ENCODE peak calls at places on chromosomes 1 and 21, in eight cellular contexts. G is MM.1S; J is B cell; D is CD8-positive, alpha-beta T cell; X is suprapubic skin; Y is mucosa of descending colon; H is H9; W is nephron progenitor cell. A is an unnamed sample.

GRCh38 chr1:47926461-47926999 is 70.7 kb downstream of the TRABD2B start:
- DNase-seq in W (no peak), H (no peak), G (no peak), J (no peak), X (no peak), D (no peak), Y (no peak), A (no peak)

GRCh38 chr1:152182942-152183341 is 23.9 kb upstream of the RPTN start:
- DNase-seq in J (no peak), D (no peak), Y (no peak), W (no peak), H (no peak), X (no peak), G (no peak), A (no peak)

GRCh38 chr1:7989762-7990428 is 28.4 kb downstream of the PARK7 start:
- DNase-seq in Y (no peak), X (no peak), G (no peak), W (no peak), J (no peak), D (no peak), H (no peak), A (no peak)

GRCh38 chr1:43319288-43319687 is 18.3 kb upstream of the MPL start:
- DNase-seq in H (no peak), D (no peak), J (no peak), G (no peak), X (peak; percentile 38), Y (no peak), W (no peak), A (no peak)

GRCh38 chr21:35020902-35021301 is 28.2 kb downstream of the RUNX1 start:
- DNase-seq in X (no peak), W (no peak), D (no peak), G (no peak), J (no peak), H (no peak), Y (no peak), A (no peak)

GRCh38 chr1:175354080-175354479 is 161.5 kb upstream of the KIAA0040 start:
- DNase-seq in H (no peak), W (no peak), D (no peak), Y (no peak), G (no peak), J (no peak), X (no peak), A (no peak)

GRCh38 chr21:35113064-35113463 is 64.0 kb upstream of the RUNX1 start:
- DNase-seq in J (no peak), Y (no peak), D (no peak), H (no peak), X (no peak), G (no peak), W (no peak), A (no peak)

GRCh38 chr1:17653728-17654351 is 101.3 kb upstream of the ACTL8 start:
- DNase-seq in G (peak; percentile 28), D (peak; percentile 18), J (peak; percentile 60), W (peak; percentile 71), X (no peak), Y (peak; percentile 33), H (peak; percentile 64), A (no peak)

GRCh38 chr1:244804841-244805240 is 30.6 kb upstream of the COX20 start:
- DNase-seq in W (no peak), J (no peak), X (no peak), D (no peak), H (no peak), Y (no peak), G (no peak), A (no peak)

GRCh38 chr1:207084701-207085180 is 3.9 kb upstream of the C4BPB start:
- DNase-seq in D (peak; percentile 55), Y (peak; percentile 82), G (peak; percentile 85), H (peak; percentile 75), X (no peak), W (peak; percentile 50), J (peak; percentile 53), A (peak; percentile 58)

GRCh38 chr1:15961492-15961891 is 14.4 kb downstream of the ZBTB17 start:
- DNase-seq in W (no peak), X (peak; percentile 31), J (no peak), D (no peak), G (no peak), Y (no peak), H (no peak), A (no peak)

GRCh38 chr1:65247419-65248359 is 61.7 kb upstream of the DNAJC6 start:
- DNase-seq in G (no peak), J (no peak), D (no peak), H (no peak), Y (no peak), X (no peak), W (no peak), A (no peak)

GRCh38 chr1:53293123-53293522 is 34.7 kb downstream of the LRP8 start:
- DNase-seq in X (no peak), G (no peak), J (no peak), D (no peak), W (no peak), H (no peak), Y (no peak), A (no peak)

DNA sequence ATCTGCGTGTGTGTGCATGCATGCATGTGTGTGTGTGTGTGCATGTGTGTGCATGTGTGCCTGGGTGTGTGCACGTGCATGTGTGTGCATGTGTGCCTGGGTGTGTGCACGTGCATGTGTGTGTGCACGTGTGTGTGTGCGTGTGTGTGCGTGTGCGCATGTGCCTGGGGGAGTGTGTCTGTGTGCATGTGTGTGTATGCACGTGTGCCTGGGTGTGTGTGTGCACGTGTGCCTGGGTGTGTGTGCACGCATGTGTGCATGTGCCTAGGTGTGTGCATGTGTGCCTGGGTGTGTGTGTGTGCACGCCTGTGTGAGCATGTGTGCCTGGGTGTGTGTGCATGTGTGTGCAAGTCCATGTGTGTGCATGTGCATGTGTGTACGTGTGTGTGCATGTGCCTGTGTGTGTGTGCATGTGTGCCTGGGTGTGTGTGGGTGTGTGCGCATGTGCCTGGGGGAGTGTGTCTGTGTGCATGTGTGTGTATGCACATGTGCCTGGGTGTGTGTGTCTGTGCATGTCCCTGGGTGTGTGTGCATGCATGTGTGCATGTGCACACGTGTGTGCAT is 29.3 kb upstream of the COL6A2 start:
- DNase-seq in H (no peak), G (no peak), J (no peak), X (no peak), W (no peak), Y (no peak), D (no peak), A (no peak)
- TF ChIP-seq CTCF in H (no peak), G (no peak), J (no peak), X (no peak), W (no peak), Y (no peak), D (no peak), A (no peak)

DNA sequence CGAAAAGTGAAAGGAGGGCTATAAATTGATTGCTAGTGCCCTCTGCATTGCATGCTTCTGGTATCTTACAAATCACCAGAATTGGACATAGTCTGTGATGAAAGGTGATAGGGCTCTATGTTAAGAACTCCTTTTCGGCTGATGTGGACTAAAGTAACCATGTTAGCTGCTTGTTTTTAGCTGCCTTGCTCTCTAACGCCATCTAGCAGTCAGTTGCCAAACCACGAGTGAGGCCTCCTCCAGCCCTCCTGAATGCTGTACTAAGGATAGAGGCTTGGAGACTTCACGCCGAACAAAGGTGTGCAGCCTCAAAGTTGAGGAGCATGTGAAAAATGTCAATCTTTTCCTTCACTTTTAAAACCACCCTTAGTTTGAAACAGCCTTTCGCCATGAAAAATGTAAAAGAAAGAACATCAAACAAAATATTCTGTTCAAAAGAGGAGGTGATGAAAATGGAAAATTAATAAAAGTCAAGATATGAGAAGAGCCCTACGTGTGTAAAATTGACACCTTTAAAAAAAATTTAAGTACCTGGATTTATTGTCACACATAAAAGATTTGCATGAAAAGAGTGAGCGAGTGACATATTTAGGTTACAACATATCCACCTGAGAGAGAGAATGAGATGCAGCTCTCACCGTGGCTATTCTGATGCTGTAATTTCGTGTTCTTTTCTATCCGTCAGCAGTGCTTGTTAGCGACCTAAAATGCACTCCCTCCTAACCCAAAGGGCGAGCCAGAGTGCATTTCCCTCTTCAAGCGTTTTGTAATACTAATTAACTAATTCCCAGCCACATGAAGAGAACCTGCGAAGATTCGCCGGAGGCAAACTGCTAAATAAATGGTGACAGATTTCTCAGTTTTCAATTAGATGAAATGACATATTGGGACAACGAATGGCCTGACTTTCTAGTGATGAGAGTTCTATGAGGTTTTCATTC is 8.0 kb downstream of the LRRC53 start:
- DNase-seq in D (peak; percentile 22), Y (peak; percentile 57), H (peak; percentile 74), X (no peak), G (peak; percentile 62), J (no peak), W (peak; percentile 77), A (no peak)
- TF ChIP-seq CTCF in D (peak; percentile 32), Y (peak; percentile 34), H (peak; percentile 89), X (no peak), G (peak; percentile 78), J (peak; percentile 61), W (peak; percentile 87), A (no peak)

GRCh38 chr1:13540871-13541270 is 27.1 kb upstream of the LRRC38 start:
- DNase-seq in Y (no peak), H (no peak), W (no peak), G (no peak), X (no peak), J (no peak), D (no peak), A (no peak)

GRCh38 chr1:13546791-13547190 is 33.0 kb upstream of the LRRC38 start:
- DNase-seq in X (no peak), Y (no peak), W (no peak), D (no peak), J (no peak), G (no peak), H (no peak), A (no peak)

GRCh38 chr1:13541435-13542215 is 27.8 kb upstream of the LRRC38 start:
- DNase-seq in W (no peak), D (no peak), G (peak; percentile 39), H (no peak), Y (no peak), X (no peak), J (no peak), A (no peak)

GRCh38 chr1:13543451-13543911 is 29.7 kb upstream of the LRRC38 start:
- DNase-seq in D (no peak), G (no peak), J (no peak), H (no peak), W (no peak), X (no peak), Y (no peak), A (no peak)

DNA sequence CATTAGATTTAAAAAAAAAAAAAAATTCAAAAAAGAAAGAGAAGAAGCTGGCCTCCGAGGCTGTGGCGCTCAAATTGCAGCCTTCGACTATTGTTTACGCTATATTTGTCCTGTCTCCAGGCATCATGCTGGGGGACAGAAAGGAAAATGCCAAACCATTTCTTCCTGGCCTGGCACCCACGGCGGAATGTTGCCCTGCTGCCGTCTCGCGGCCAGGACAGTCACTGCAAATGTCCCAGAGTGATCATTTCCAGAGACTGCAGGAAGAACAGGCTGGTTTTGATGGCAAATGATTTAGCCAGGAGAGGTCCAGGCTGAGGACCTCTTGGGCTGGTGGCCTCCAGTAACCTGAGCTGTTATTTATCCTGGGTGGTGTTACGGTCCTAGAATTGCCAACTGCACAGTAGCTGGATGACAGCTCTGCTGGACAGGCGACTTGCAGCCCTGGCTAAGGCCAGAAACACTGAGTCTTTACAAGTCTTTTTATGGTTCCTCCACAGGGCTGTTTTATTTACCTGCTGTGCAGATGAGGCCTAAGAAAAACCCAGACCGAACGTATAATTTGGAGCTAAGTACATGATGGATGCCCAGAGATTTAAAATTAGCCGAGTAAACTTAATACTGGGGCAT is 30.2 kb upstream of the LRRC38 start:
- DNase-seq in H (no peak), J (no peak), Y (peak; percentile 12), D (no peak), W (peak; percentile 54), X (peak; percentile 80), G (no peak), A (no peak)
- TF ChIP-seq CTCF in H (peak; percentile 27), J (no peak), Y (no peak), D (no peak), W (peak; percentile 36), X (peak; percentile 30), G (no peak), A (no peak)

GRCh38 chr1:202600432-202601041 is 109.7 kb downstream of the SYT2 start:
- DNase-seq in J (no peak), G (no peak), X (no peak), D (no peak), W (no peak), Y (no peak), H (no peak), A (no peak)
- TF ChIP-seq CTCF in J (no peak), G (no peak), X (no peak), D (no peak), W (no peak), Y (no peak), H (no peak), A (no peak)

A was measured in mesothelial cell of epicardium.